ENCODE peak calls at places on chromosomes 7 and 10, in nine cellular contexts. N is fibroblast of lung; X is transverse colon; G is CD8-positive, alpha-beta memory T cell; J is ovary; Y is naive thymus-derived CD4-positive, alpha-beta T cell; U is stomach; L is esophagus squamous epithelium; P is NT2/D1. T is an unnamed sample. For H3K27me3, the result is how much of the 10 kb centered on the place peaks cover.

GRCh38 chr10:62153191-62153590 is 115.5 kb downstream of the RTKN2 start:
- DNase-seq in N (peak), X (no peak), G (no peak), J (no peak), Y (no peak), U (no peak), L (no peak), P (no peak), T (no peak)

GRCh38 chr7:84879936-84880325 is 306.9 kb downstream of the SEMA3D start:
- DNase-seq in N (no peak), X (no peak), G (no peak), J (no peak), Y (no peak), U (no peak), L (no peak), P (no peak), T (no peak)

GRCh38 chr10:68301790-68302502 is 29.9 kb upstream of the HNRNPH3 start:
- DNase-seq in N (peak), X (no peak), G (no peak), J (no peak), Y (no peak), U (no peak), L (no peak), P (no peak), T (peak)

GRCh38 chr7:113968713-113969112 is 49.9 kb upstream of the PPP1R3A start:
- DNase-seq in N (no peak), X (no peak), G (no peak), J (no peak), Y (no peak), U (no peak), L (no peak), P (no peak), T (no peak)

GRCh38 chr10:1473874-1474273 is 263.5 kb downstream of the ADARB2 start:
- DNase-seq in N (no peak), X (no peak), G (no peak), J (no peak), Y (no peak), U (no peak), L (no peak), P (no peak), T (no peak)

GRCh38 chr10:89278034-89278535 is 23.8 kb upstream of the IFIT2 start:
- DNase-seq in N (peak), X (no peak), G (no peak), J (no peak), Y (no peak), U (no peak), L (no peak), P (no peak), T (no peak)

GRCh38 chr7:18225067-18225466 is 197.4 kb upstream of the PRPS1L1 start:
- DNase-seq in N (no peak), X (no peak), G (no peak), J (no peak), Y (no peak), U (no peak), L (no peak), P (no peak), T (no peak)

GRCh38 chr10:43160067-43160918 is 22.0 kb downstream of the CSGALNACT2 start:
- DNase-seq in N (peak), X (no peak), G (no peak), J (no peak), Y (no peak), U (no peak), L (no peak), P (no peak), T (no peak)

GRCh38 chr10:102678842-102679289 is 34.6 kb downstream of the TRIM8 start:
- DNase-seq in N (peak), X (peak), G (no peak), J (peak), Y (no peak), U (peak), L (no peak), P (peak), T (peak)

GRCh38 chr7:73449422-73449821 is 15.8 kb downstream of the FZD9 start:
- DNase-seq in N (no peak), X (no peak), G (no peak), J (no peak), Y (no peak), U (no peak), L (no peak), P (no peak), T (no peak)

GRCh38 chr7:29379551-29379950 is 184.1 kb upstream of the PRR15 start:
- DNase-seq in N (no peak), X (no peak), G (no peak), J (no peak), Y (no peak), U (no peak), L (no peak), P (no peak), T (no peak)

GRCh38 chr10:74825033-74825370 is 1.4 kb upstream of the KAT6B start:
- DNase-seq in N (no peak), X (peak), G (peak), J (peak), Y (peak), U (peak), L (no peak), P (no peak), T (peak)

GRCh38 chr7:107613439-107613838 is 33.4 kb downstream of the BCAP29 start:
- DNase-seq in N (no peak), X (no peak), G (no peak), J (no peak), Y (no peak), U (no peak), L (no peak), P (no peak), T (no peak)

GRCh38 chr7:29764227-29764626 is 42.1 kb upstream of the WIPF3 start:
- DNase-seq in N (no peak), X (peak), G (no peak), J (no peak), Y (no peak), U (peak), L (no peak), P (peak), T (peak)

GRCh38 chr10:119620241-119620753 is 23.5 kb upstream of the TIAL1 start:
- DNase-seq in N (peak), X (no peak), G (no peak), J (no peak), Y (no peak), U (no peak), L (no peak), P (no peak), T (no peak)

GRCh38 chr7:152435384-152436278 is at the start of gene KMT2C:
- DNase-seq in N (peak), X (peak), G (peak), J (peak), Y (peak), U (peak), L (no peak), P (no peak), T (peak)

GRCh38 chr7:105932835-105933477 is 30.1 kb upstream of the CDHR3 start:
- DNase-seq in N (peak), X (peak), G (no peak), J (no peak), Y (no peak), U (no peak), L (no peak), P (peak), T (no peak)

GRCh38 chr7:103651978-103652377 is 206.0 kb upstream of the SLC26A5 start:
- DNase-seq in N (no peak), X (no peak), G (no peak), J (no peak), Y (no peak), U (no peak), L (no peak), P (no peak), T (no peak)

GRCh38 chr10:34124522-34125035 is 690.5 kb downstream of the PARD3 start:
- DNase-seq in N (no peak), X (no peak), G (no peak), J (no peak), Y (no peak), U (no peak), L (no peak), P (no peak), T (no peak)

GRCh38 chr7:150450491-150450992 is at the start of gene GIMAP8:
- DNase-seq in N (no peak), X (peak), G (peak), J (no peak), Y (peak), U (peak), L (peak), P (no peak), T (no peak)

GRCh38 chr7:105439174-105439893 is 50.6 kb upstream of the SRPK2 start:
- DNase-seq in N (peak), X (peak), G (no peak), J (no peak), Y (no peak), U (peak), L (no peak), P (no peak), T (no peak)

GRCh38 chr10:102644646-102645387 is 538 bp downstream of the TRIM8 start:
- DNase-seq in N (peak), X (peak), G (peak), J (peak), Y (peak), U (peak), L (peak), P (no peak), T (peak)

GRCh38 chr10:71429929-71430328 is 33.2 kb downstream of the CDH23 start:
- DNase-seq in N (no peak), X (no peak), G (no peak), J (no peak), Y (no peak), U (no peak), L (no peak), P (no peak), T (no peak)

GRCh38 chr10:88687853-88688467 is 18.1 kb upstream of the LIPK start:
- DNase-seq in N (peak), X (no peak), G (no peak), J (no peak), Y (no peak), U (no peak), L (no peak), P (no peak), T (no peak)

GRCh38 chr10:127015373-127015772 is 110.1 kb downstream of the DOCK1 start:
- DNase-seq in N (no peak), X (no peak), G (no peak), J (no peak), Y (no peak), U (no peak), L (no peak), P (no peak), T (no peak)

GRCh38 chr10:11242443-11243386 is 225.0 kb downstream of the CELF2 start:
- DNase-seq in N (peak), X (peak), G (no peak), J (peak), Y (no peak), U (peak), L (no peak), P (no peak), T (no peak)

GRCh38 chr10:104120903-104121484 is 977 bp upstream of the SFR1 start:
- DNase-seq in N (peak), X (peak), G (peak), J (peak), Y (peak), U (peak), L (peak), P (peak), T (peak)

GRCh38 chr10:110512461-110513187 is 14.9 kb downstream of the DUSP5 start:
- DNase-seq in N (peak), X (no peak), G (no peak), J (no peak), Y (no peak), U (no peak), L (no peak), P (no peak), T (no peak)

GRCh38 chr7:98204670-98205069 is 6.6 kb upstream of the BHLHA15 start:
- DNase-seq in N (no peak), X (no peak), G (no peak), J (no peak), Y (no peak), U (no peak), L (no peak), P (no peak), T (no peak)

GRCh38 chr7:33024189-33024757 is 38.3 kb downstream of the NT5C3A start:
- DNase-seq in N (peak), X (no peak), G (no peak), J (no peak), Y (no peak), U (no peak), L (no peak), P (no peak), T (no peak)

GRCh38 chr10:61081331-61081730 is 137.3 kb upstream of the RHOBTB1 start:
- DNase-seq in N (no peak), X (no peak), G (no peak), J (peak), Y (no peak), U (no peak), L (no peak), P (no peak), T (no peak)

GRCh38 chr10:131022369-131022768 is 289.2 kb downstream of the TCERG1L start:
- DNase-seq in N (no peak), X (no peak), G (no peak), J (no peak), Y (no peak), U (no peak), L (no peak), P (no peak), T (no peak)

GRCh38 chr7:141451232-141451631 is 100.0 kb upstream of the AGK start:
- DNase-seq in N (no peak), X (no peak), G (no peak), J (no peak), Y (no peak), U (no peak), L (no peak), P (no peak), T (no peak)

GRCh38 chr7:144513332-144513731 is 109.8 kb upstream of the NOBOX start:
- DNase-seq in N (peak), X (no peak), G (no peak), J (no peak), Y (no peak), U (no peak), L (no peak), P (peak), T (peak)

GRCh38 chr7:140883378-140883777 is 41.4 kb downstream of the BRAF start:
- DNase-seq in N (no peak), X (no peak), G (no peak), J (no peak), Y (no peak), U (no peak), L (no peak), P (no peak), T (no peak)

GRCh38 chr7:45221896-45222604 is 64.5 kb downstream of the RAMP3 start:
- DNase-seq in N (no peak), X (no peak), G (no peak), J (no peak), Y (no peak), U (no peak), L (no peak), P (no peak), T (no peak)

GRCh38 chr7:45219801-45220200 is 62.2 kb downstream of the RAMP3 start:
- DNase-seq in N (no peak), X (no peak), G (no peak), J (no peak), Y (no peak), U (no peak), L (no peak), P (no peak), T (no peak)

GRCh38 chr7:45223078-45223477 is 65.5 kb downstream of the RAMP3 start:
- DNase-seq in N (no peak), X (no peak), G (no peak), J (no peak), Y (no peak), U (no peak), L (no peak), P (no peak), T (no peak)

GRCh38 chr7:45220846-45221245 is 63.3 kb downstream of the RAMP3 start:
- DNase-seq in N (no peak), X (no peak), G (no peak), J (no peak), Y (no peak), U (no peak), L (no peak), P (no peak), T (no peak)

DNA sequence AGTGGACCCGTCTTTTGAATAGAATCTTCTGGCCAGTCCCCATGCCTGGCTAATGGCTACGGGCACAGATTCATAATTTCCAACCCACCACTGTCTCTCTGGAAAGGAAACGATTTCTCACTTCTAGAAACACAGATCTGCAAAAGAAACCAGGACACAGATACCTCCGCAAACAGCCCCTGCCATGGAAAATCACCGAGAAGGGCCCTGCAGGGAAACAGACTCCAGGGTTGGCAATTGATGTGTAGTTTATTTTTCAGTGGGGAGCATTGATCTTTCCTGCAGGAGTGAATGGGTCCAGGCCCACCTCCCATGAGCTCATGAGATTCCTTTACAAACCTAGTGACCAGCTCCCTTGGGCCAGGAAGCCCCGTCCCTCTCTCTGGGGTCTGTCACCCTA is 63.7 kb downstream of the RAMP3 start:
- DNase-seq in N (no peak), X (no peak), G (no peak), J (no peak), Y (no peak), U (no peak), L (no peak), P (no peak), T (no peak)
- H3K4me3 ChIP-seq in N (no peak), X (no peak), G (no peak), J (no peak), Y (no peak), U (no peak), L (no peak), P (no peak), T (no peak)

GRCh38 chr10:91742189-91742588 is 56.0 kb upstream of the TNKS2 start:
- DNase-seq in N (peak), X (no peak), G (no peak), J (no peak), Y (no peak), U (no peak), L (no peak), P (no peak), T (no peak)

GRCh38 chr10:91745086-91745831 is 53.0 kb upstream of the TNKS2 start:
- DNase-seq in N (peak), X (no peak), G (no peak), J (no peak), Y (no peak), U (peak), L (no peak), P (peak), T (no peak)

GRCh38 chr10:91743460-91743859 is 54.8 kb upstream of the TNKS2 start:
- DNase-seq in N (no peak), X (no peak), G (no peak), J (no peak), Y (no peak), U (no peak), L (no peak), P (no peak), T (no peak)

DNA sequence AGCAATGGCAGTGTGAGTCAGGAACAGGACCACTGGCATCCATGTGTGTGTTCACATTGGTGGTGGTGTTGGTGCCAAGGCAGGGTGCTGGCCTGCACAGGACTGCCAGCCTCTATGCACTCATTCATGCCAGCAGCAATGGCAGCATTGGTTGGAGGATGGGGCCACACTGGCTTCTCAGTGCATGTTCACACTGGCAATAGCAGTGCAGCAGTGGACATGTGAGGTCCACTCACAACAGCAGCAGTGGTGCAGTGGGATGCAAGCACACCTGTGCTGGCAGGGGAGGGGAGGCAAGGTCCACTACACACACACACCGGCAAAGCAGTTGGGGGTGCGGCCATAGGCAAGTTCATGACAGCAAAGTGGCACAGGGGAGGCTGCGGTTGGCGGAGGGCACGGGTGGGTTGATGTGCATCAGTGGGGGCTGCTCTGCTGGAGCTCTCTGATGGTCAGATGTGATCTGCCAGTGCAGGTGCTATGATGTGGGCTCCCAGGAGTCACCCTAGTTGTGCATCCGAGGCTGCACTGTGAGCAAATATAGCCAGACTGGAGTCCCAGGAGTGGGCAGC is 57.8 kb upstream of the TNKS2 start:
- DNase-seq in N (no peak), X (no peak), G (no peak), J (no peak), Y (no peak), U (no peak), L (no peak), P (no peak), T (no peak)
- H3K27me3 ChIP-seq in N (under half), X (under half), G (under half), J (under half), Y (under half), U (under half), L (under half), P (under half), T (under half)

GRCh38 chr10:99234067-99234738 is 1.4 kb downstream of the HPSE2 start:
- DNase-seq in N (peak), X (peak), G (no peak), J (no peak), Y (no peak), U (peak), L (no peak), P (peak), T (no peak)

GRCh38 chr10:99234739-99235468 is 748 bp downstream of the HPSE2 start:
- DNase-seq in N (peak), X (no peak), G (no peak), J (no peak), Y (no peak), U (no peak), L (no peak), P (no peak), T (no peak)

GRCh38 chr10:99235469-99235871 is at the start of gene HPSE2:
- DNase-seq in N (no peak), X (no peak), G (no peak), J (no peak), Y (no peak), U (no peak), L (no peak), P (no peak), T (no peak)

GRCh38 chr10:99236627-99237309 is 1.1 kb upstream of the HPSE2 start:
- DNase-seq in N (no peak), X (no peak), G (no peak), J (no peak), Y (no peak), U (no peak), L (no peak), P (no peak), T (no peak)

GRCh38 chr10:99235872-99236626 is 397 bp upstream of the HPSE2 start:
- DNase-seq in N (peak), X (no peak), G (no peak), J (no peak), Y (no peak), U (no peak), L (no peak), P (no peak), T (no peak)
- H3K4me3 ChIP-seq in N (peak), X (peak), G (no peak), J (peak), Y (no peak), U (peak), L (peak), P (peak), T (no peak)

DNA sequence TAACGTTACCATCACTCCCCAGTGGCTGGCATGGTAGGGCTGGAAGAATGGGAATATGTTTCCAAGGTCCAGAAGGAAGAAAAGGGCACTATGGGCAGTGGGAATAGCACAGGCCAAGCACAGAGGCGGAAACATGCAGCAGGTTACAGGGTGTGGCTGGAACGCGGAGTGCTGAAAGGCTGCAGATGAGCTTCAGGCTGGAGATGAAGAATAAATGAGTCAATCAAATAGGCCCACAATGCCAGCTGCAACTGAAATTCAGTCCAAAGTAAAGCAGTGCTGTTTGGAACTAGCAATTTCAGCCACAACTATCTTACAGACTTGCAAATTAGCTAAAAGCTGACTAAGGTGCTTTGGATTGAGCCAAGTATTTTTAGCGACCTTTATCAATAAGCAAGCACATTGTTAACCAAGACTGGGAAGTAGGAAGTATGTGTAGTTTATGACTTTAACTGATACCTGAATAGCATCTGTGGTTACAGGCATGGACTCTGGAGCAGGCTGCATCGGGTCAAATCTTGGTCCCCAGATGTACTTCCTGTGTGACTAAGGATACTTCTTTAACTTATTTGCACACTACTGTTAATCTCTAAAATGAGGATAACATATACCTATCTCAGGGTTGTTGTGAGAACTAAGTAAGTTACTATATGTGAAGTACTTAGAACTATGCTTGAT is 77.5 kb upstream of the CTTNBP2 start:
- DNase-seq in N (no peak), X (peak), G (no peak), J (no peak), Y (no peak), U (no peak), L (no peak), P (no peak), T (no peak)
- H3K27me3 ChIP-seq in N (under half), X (under half), G (under half), J (under half), Y (under half), U (under half), L (under half), P (under half), T (under half)

T was measured in HAP-1.